ENCODE peak calls at places on chromosomes 7 and 10, in seven cellular contexts. One of them, this sample, is unnamed.

GRCh38 chr7:27745064-27745583 is 5.2 kb downstream of the TAX1BP1 start:
- DNase-seq in transverse colon: no peak
- DNase-seq in GM20000: no peak
- DNase-seq in CD8-positive, alpha-beta T cell: no peak
- DNase-seq in psoas muscle: no peak
- DNase-seq in cardiac muscle cell: peak
- DNase-seq in thyroid gland: peak
- DNase-seq in this sample: peak

GRCh38 chr7:47943676-47944474 is 4.4 kb downstream of the PKD1L1 start:
- DNase-seq in GM20000: no peak
- DNase-seq in psoas muscle: no peak
- DNase-seq in thyroid gland: no peak
- DNase-seq in cardiac muscle cell: no peak
- DNase-seq in CD8-positive, alpha-beta T cell: no peak
- DNase-seq in transverse colon: no peak
- DNase-seq in this sample: no peak

GRCh38 chr7:131604841-131605279 is 48.4 kb upstream of the PODXL start:
- DNase-seq in GM20000: no peak
- DNase-seq in thyroid gland: no peak
- DNase-seq in cardiac muscle cell: peak
- DNase-seq in psoas muscle: no peak
- DNase-seq in CD8-positive, alpha-beta T cell: no peak
- DNase-seq in transverse colon: no peak
- DNase-seq in this sample: peak

GRCh38 chr7:47047384-47047783 is 534.5 kb downstream of the TNS3 start:
- DNase-seq in psoas muscle: no peak
- DNase-seq in transverse colon: no peak
- DNase-seq in thyroid gland: no peak
- DNase-seq in CD8-positive, alpha-beta T cell: no peak
- DNase-seq in cardiac muscle cell: no peak
- DNase-seq in GM20000: no peak
- DNase-seq in this sample: no peak

GRCh38 chr7:44257618-44258422 is 57.0 kb downstream of the YKT6 start:
- DNase-seq in psoas muscle: peak
- DNase-seq in transverse colon: peak
- DNase-seq in GM20000: peak
- DNase-seq in thyroid gland: no peak
- DNase-seq in CD8-positive, alpha-beta T cell: peak
- DNase-seq in cardiac muscle cell: peak
- DNase-seq in this sample: peak

GRCh38 chr10:6659451-6659850 is 79.4 kb upstream of the PRKCQ start:
- DNase-seq in transverse colon: no peak
- DNase-seq in cardiac muscle cell: peak
- DNase-seq in thyroid gland: no peak
- DNase-seq in GM20000: no peak
- DNase-seq in psoas muscle: no peak
- DNase-seq in CD8-positive, alpha-beta T cell: no peak
- DNase-seq in this sample: no peak

GRCh38 chr10:48464871-48465736 is 139.8 kb downstream of the ARHGAP22 start:
- DNase-seq in CD8-positive, alpha-beta T cell: no peak
- DNase-seq in cardiac muscle cell: no peak
- DNase-seq in GM20000: no peak
- DNase-seq in thyroid gland: peak
- DNase-seq in transverse colon: no peak
- DNase-seq in psoas muscle: no peak
- DNase-seq in this sample: no peak

GRCh38 chr10:117778241-117778640 is 235.7 kb downstream of the EMX2 start:
- DNase-seq in psoas muscle: no peak
- DNase-seq in transverse colon: no peak
- DNase-seq in thyroid gland: no peak
- DNase-seq in CD8-positive, alpha-beta T cell: no peak
- DNase-seq in GM20000: no peak
- DNase-seq in cardiac muscle cell: no peak
- DNase-seq in this sample: no peak

GRCh38 chr10:123270806-123271205 is 116.6 kb downstream of the BUB3 start:
- DNase-seq in CD8-positive, alpha-beta T cell: no peak
- DNase-seq in psoas muscle: no peak
- DNase-seq in thyroid gland: no peak
- DNase-seq in transverse colon: no peak
- DNase-seq in cardiac muscle cell: no peak
- DNase-seq in GM20000: no peak
- DNase-seq in this sample: no peak

GRCh38 chr10:123269675-123270074 is 115.5 kb downstream of the BUB3 start:
- DNase-seq in psoas muscle: no peak
- DNase-seq in GM20000: no peak
- DNase-seq in CD8-positive, alpha-beta T cell: no peak
- DNase-seq in transverse colon: no peak
- DNase-seq in cardiac muscle cell: no peak
- DNase-seq in thyroid gland: no peak
- DNase-seq in this sample: no peak

GRCh38 chr10:123270221-123270620 is 116.0 kb downstream of the BUB3 start:
- DNase-seq in psoas muscle: no peak
- DNase-seq in thyroid gland: no peak
- DNase-seq in CD8-positive, alpha-beta T cell: no peak
- DNase-seq in GM20000: no peak
- DNase-seq in cardiac muscle cell: peak
- DNase-seq in transverse colon: no peak
- DNase-seq in this sample: peak

GRCh38 chr10:123266981-123267380 is 112.8 kb downstream of the BUB3 start:
- DNase-seq in CD8-positive, alpha-beta T cell: no peak
- DNase-seq in psoas muscle: no peak
- DNase-seq in cardiac muscle cell: no peak
- DNase-seq in GM20000: no peak
- DNase-seq in transverse colon: no peak
- DNase-seq in thyroid gland: no peak
- DNase-seq in this sample: no peak

DNA sequence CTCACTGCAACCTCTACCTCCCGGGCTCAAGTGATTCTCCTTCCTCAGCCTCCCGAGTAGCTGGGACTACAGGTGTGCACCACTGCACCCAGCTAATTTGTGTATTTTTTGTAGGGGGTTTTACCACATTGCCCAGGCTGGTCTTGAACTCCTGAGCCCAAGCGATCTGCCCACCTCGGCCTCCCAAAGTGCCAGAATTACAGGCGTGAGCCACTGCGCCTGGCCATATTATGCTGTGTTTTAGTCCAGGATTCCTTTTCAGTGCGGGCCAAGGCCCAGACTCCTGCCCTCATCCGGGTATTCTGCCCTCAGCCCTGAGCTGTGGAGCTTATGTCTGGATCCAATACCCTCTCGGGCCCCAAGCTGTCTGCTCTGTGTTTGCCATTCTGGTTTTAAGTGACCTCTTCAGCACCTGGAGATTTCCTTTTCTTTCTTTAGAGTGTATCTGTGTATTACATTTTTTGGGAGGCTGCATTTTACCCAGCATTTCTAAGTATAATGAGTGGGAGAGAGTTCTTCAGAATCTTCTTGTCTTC is 114.9 kb downstream of the BUB3 start:
- DNase-seq in psoas muscle: no peak
- DNase-seq in thyroid gland: no peak
- DNase-seq in transverse colon: no peak
- DNase-seq in CD8-positive, alpha-beta T cell: no peak
- DNase-seq in GM20000: no peak
- DNase-seq in cardiac muscle cell: no peak
- DNase-seq in this sample: no peak
- TF ChIP-seq CTCF in psoas muscle: no peak
- TF ChIP-seq CTCF in thyroid gland: no peak
- TF ChIP-seq CTCF in transverse colon: no peak
- TF ChIP-seq CTCF in CD8-positive, alpha-beta T cell: no peak
- TF ChIP-seq CTCF in GM20000: no peak
- TF ChIP-seq CTCF in cardiac muscle cell: no peak
- TF ChIP-seq CTCF in this sample: no peak

GRCh38 chr10:325282-325681 is 190.0 kb downstream of the ZMYND11 start:
- DNase-seq in transverse colon: no peak
- DNase-seq in thyroid gland: no peak
- DNase-seq in cardiac muscle cell: no peak
- DNase-seq in psoas muscle: no peak
- DNase-seq in CD8-positive, alpha-beta T cell: no peak
- DNase-seq in GM20000: no peak
- DNase-seq in this sample: no peak

GRCh38 chr10:320787-321186 is 185.5 kb downstream of the ZMYND11 start:
- DNase-seq in transverse colon: no peak
- DNase-seq in cardiac muscle cell: no peak
- DNase-seq in GM20000: no peak
- DNase-seq in thyroid gland: no peak
- DNase-seq in CD8-positive, alpha-beta T cell: no peak
- DNase-seq in psoas muscle: no peak
- DNase-seq in this sample: no peak

GRCh38 chr10:324593-324992 is 189.3 kb downstream of the ZMYND11 start:
- DNase-seq in CD8-positive, alpha-beta T cell: no peak
- DNase-seq in psoas muscle: no peak
- DNase-seq in transverse colon: no peak
- DNase-seq in thyroid gland: no peak
- DNase-seq in cardiac muscle cell: no peak
- DNase-seq in GM20000: no peak
- DNase-seq in this sample: no peak

GRCh38 chr10:326350-326749 is 191.1 kb downstream of the ZMYND11 start:
- DNase-seq in cardiac muscle cell: no peak
- DNase-seq in psoas muscle: no peak
- DNase-seq in CD8-positive, alpha-beta T cell: no peak
- DNase-seq in transverse colon: no peak
- DNase-seq in thyroid gland: no peak
- DNase-seq in GM20000: no peak
- DNase-seq in this sample: no peak

DNA sequence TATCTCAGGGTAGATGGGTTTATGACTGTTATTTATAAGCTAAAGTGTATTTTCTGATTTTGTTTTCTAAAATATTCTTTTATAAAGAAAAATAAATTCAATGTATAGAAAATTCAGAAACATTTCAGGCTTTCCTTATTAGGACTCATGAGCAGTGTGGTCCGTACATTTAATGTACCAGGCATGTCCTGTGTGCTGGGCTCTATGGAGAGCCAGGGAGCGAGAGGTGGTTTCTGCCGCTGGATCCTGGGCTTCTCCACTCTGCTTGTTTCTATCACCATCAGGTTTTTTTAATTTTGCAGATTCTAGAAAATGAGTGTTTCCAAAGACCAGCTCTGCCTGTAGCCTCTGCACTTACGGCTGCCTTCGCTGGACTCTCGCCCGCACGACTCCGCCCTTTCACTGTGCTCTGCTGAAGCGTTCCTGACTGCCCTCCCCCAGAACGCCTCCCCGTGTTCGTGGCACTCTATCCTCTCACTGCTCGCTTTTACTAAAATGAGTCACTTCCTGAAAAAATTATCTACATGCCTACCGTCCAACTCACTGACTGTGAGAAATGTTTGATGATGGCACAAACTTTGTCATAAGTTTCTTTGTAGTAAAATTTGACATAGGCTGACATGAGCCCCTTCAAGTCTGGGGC is 188.5 kb downstream of the ZMYND11 start:
- DNase-seq in transverse colon: peak
- DNase-seq in thyroid gland: peak
- DNase-seq in CD8-positive, alpha-beta T cell: peak
- DNase-seq in cardiac muscle cell: peak
- DNase-seq in GM20000: peak
- DNase-seq in psoas muscle: peak
- DNase-seq in this sample: peak
- TF ChIP-seq CTCF in transverse colon: no peak
- TF ChIP-seq CTCF in thyroid gland: no peak
- TF ChIP-seq CTCF in CD8-positive, alpha-beta T cell: no peak
- TF ChIP-seq CTCF in cardiac muscle cell: peak
- TF ChIP-seq CTCF in GM20000: no peak
- TF ChIP-seq CTCF in psoas muscle: no peak
- TF ChIP-seq CTCF in this sample: no peak

GRCh38 chr10:129657297-129657974 is 190.4 kb downstream of the MGMT start:
- DNase-seq in GM20000: no peak
- DNase-seq in transverse colon: no peak
- DNase-seq in psoas muscle: no peak
- DNase-seq in cardiac muscle cell: no peak
- DNase-seq in thyroid gland: no peak
- DNase-seq in CD8-positive, alpha-beta T cell: no peak
- DNase-seq in this sample: no peak

GRCh38 chr10:129659881-129660280 is 192.8 kb downstream of the MGMT start:
- DNase-seq in psoas muscle: no peak
- DNase-seq in cardiac muscle cell: no peak
- DNase-seq in CD8-positive, alpha-beta T cell: no peak
- DNase-seq in thyroid gland: no peak
- DNase-seq in transverse colon: no peak
- DNase-seq in GM20000: no peak
- DNase-seq in this sample: no peak

GRCh38 chr10:129658673-129659072 is 191.6 kb downstream of the MGMT start:
- DNase-seq in CD8-positive, alpha-beta T cell: no peak
- DNase-seq in GM20000: peak
- DNase-seq in thyroid gland: no peak
- DNase-seq in transverse colon: no peak
- DNase-seq in psoas muscle: no peak
- DNase-seq in cardiac muscle cell: peak
- DNase-seq in this sample: no peak

GRCh38 chr10:129656642-129657041 is 189.6 kb downstream of the MGMT start:
- DNase-seq in psoas muscle: no peak
- DNase-seq in thyroid gland: no peak
- DNase-seq in transverse colon: no peak
- DNase-seq in CD8-positive, alpha-beta T cell: no peak
- DNase-seq in cardiac muscle cell: no peak
- DNase-seq in GM20000: no peak
- DNase-seq in this sample: no peak

DNA sequence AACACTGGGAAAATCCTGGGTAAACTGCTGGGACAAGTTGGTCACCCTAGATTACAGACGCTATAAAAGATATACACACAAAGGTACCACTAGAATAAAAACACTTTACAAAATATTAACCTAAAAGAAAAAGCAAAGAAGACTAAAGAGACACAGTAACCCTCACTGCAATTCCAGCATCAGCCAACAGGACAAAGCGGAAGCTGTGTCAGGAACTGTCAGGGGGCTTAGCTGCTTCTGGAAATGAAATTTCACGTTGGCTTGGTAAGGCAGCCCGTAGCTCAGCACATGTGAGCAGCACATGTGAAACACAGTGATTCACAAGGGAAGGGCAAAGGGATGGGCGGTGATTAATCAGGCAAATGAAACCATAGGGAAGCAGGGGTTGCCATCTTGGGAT is 195.3 kb downstream of the MGMT start:
- DNase-seq in psoas muscle: no peak
- DNase-seq in thyroid gland: no peak
- DNase-seq in cardiac muscle cell: no peak
- DNase-seq in CD8-positive, alpha-beta T cell: no peak
- DNase-seq in GM20000: no peak
- DNase-seq in transverse colon: no peak
- DNase-seq in this sample: no peak
- TF ChIP-seq CTCF in psoas muscle: no peak
- TF ChIP-seq CTCF in thyroid gland: no peak
- TF ChIP-seq CTCF in cardiac muscle cell: no peak
- TF ChIP-seq CTCF in CD8-positive, alpha-beta T cell: no peak
- TF ChIP-seq CTCF in GM20000: no peak
- TF ChIP-seq CTCF in transverse colon: no peak
- TF ChIP-seq CTCF in this sample: no peak

GRCh38 chr7:40720401-40720800 is 585.6 kb downstream of the SUGCT start:
- DNase-seq in GM20000: no peak
- DNase-seq in thyroid gland: no peak
- DNase-seq in transverse colon: no peak
- DNase-seq in CD8-positive, alpha-beta T cell: no peak
- DNase-seq in cardiac muscle cell: no peak
- DNase-seq in psoas muscle: no peak
- DNase-seq in this sample: no peak

GRCh38 chr7:40723829-40724228 is 589.0 kb downstream of the SUGCT start:
- DNase-seq in psoas muscle: no peak
- DNase-seq in thyroid gland: no peak
- DNase-seq in GM20000: no peak
- DNase-seq in cardiac muscle cell: no peak
- DNase-seq in transverse colon: no peak
- DNase-seq in CD8-positive, alpha-beta T cell: no peak
- DNase-seq in this sample: no peak

GRCh38 chr7:40726559-40726958 is 591.8 kb downstream of the SUGCT start:
- DNase-seq in psoas muscle: no peak
- DNase-seq in transverse colon: no peak
- DNase-seq in GM20000: no peak
- DNase-seq in CD8-positive, alpha-beta T cell: no peak
- DNase-seq in thyroid gland: peak
- DNase-seq in cardiac muscle cell: no peak
- DNase-seq in this sample: no peak

GRCh38 chr7:40717242-40717641 is 582.4 kb downstream of the SUGCT start:
- DNase-seq in transverse colon: peak
- DNase-seq in thyroid gland: peak
- DNase-seq in psoas muscle: peak
- DNase-seq in cardiac muscle cell: peak
- DNase-seq in CD8-positive, alpha-beta T cell: no peak
- DNase-seq in GM20000: no peak
- DNase-seq in this sample: peak

DNA sequence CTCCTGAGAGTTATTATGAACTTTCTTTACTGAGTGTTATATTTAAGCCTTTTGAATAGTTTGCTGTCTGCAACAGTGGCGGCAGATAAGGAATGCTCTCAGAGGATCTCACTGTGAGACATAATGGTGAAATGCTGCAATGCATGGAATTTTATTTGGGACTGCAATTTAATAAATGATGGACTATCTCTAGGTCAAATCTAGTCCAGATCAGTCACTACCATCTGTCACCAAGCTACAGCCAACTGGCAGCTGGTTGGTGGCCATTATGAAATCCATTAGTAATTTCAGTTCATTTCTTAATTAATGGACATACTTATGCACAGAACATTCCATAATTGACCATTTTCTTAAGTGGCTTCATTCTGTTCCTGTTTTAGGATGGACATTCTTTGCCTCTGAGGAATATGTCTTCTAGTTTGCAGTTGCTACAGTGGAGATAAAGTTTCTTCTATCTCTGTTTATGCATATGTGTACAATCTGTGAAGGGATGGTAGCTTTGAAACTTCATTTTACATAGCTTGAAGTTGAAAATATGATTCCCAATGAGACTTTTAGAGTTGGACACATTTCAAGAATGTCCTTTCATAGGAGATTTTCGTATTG is 586.6 kb downstream of the SUGCT start:
- DNase-seq in psoas muscle: no peak
- DNase-seq in transverse colon: no peak
- DNase-seq in cardiac muscle cell: no peak
- DNase-seq in thyroid gland: no peak
- DNase-seq in GM20000: no peak
- DNase-seq in CD8-positive, alpha-beta T cell: no peak
- DNase-seq in this sample: no peak
- TF ChIP-seq CTCF in psoas muscle: no peak
- TF ChIP-seq CTCF in transverse colon: no peak
- TF ChIP-seq CTCF in cardiac muscle cell: no peak
- TF ChIP-seq CTCF in thyroid gland: no peak
- TF ChIP-seq CTCF in GM20000: no peak
- TF ChIP-seq CTCF in CD8-positive, alpha-beta T cell: no peak
- TF ChIP-seq CTCF in this sample: no peak